ENCODE peak calls at places on chromosome 20, in nine cellular contexts. V is endodermal cell; Z is hepatocyte; X is CD4-positive, alpha-beta memory T cell; L is H9; Q is adrenal gland; A is PC-9; M is SJSA1; K is aorta. B is an unnamed sample. For H3K9me3, H3K27me3 and H3K4me1, the result is how much of the 10 kb centered on the place peaks cover.

GRCh38 chr20:18276821-18277220 is 11.5 kb upstream of the ZNF133 start:
- DNase-seq in Q (peak), K (no peak), X (peak), M (peak), Z (peak), L (peak), A (peak), V (peak), B (peak)

GRCh38 chr20:9051508-9051907 is 17.4 kb upstream of the PLCB4 start:
- DNase-seq in K (no peak), A (peak), L (no peak), V (no peak), M (peak), Q (no peak), X (no peak), Z (peak), B (no peak)

GRCh38 chr20:53763707-53764415 is 170.2 kb upstream of the ZNF217 start:
- DNase-seq in Q (no peak), A (no peak), V (peak), M (peak), K (no peak), L (peak), X (no peak), Z (peak), B (no peak)

GRCh38 chr20:48822879-48823385 is 4.9 kb downstream of the PREX1 start:
- DNase-seq in A (no peak), X (peak), K (peak), Z (no peak), L (no peak), Q (no peak), M (no peak), V (no peak), B (no peak)

GRCh38 chr20:56780266-56780665 is 151.2 kb downstream of the TFAP2C start:
- DNase-seq in K (no peak), M (no peak), X (no peak), L (no peak), Q (no peak), A (no peak), V (no peak), Z (no peak), B (no peak)

GRCh38 chr20:57198359-57199072 is 67.9 kb downstream of the BMP7 start:
- DNase-seq in M (peak), V (no peak), Q (no peak), Z (no peak), A (no peak), X (no peak), K (no peak), L (no peak), B (no peak)

GRCh38 chr20:19737025-19737424 is 21.0 kb upstream of the RIN2 start:
- DNase-seq in K (no peak), V (no peak), M (no peak), Q (no peak), X (no peak), Z (peak), L (no peak), A (peak), B (no peak)

GRCh38 chr20:24651171-24651972 is 181.9 kb downstream of the SYNDIG1 start:
- DNase-seq in L (no peak), A (peak), V (no peak), X (no peak), Q (no peak), K (no peak), M (peak), Z (no peak), B (no peak)

GRCh38 chr20:25439328-25439727 is 31.9 kb downstream of the GINS1 start:
- DNase-seq in A (no peak), M (no peak), L (no peak), X (no peak), Z (no peak), V (no peak), K (no peak), Q (no peak), B (no peak)

GRCh38 chr20:37992802-37993538 is 40.3 kb downstream of the TTI1 start:
- DNase-seq in K (no peak), M (no peak), Z (peak), A (peak), Q (no peak), L (no peak), V (no peak), X (peak), B (no peak)

GRCh38 chr20:38125157-38126056 is 39.7 kb downstream of the TGM2 start:
- DNase-seq in A (peak), L (no peak), V (peak), M (peak), Q (peak), K (peak), Z (no peak), X (no peak), B (no peak)

GRCh38 chr20:57482148-57482547 is 42.8 kb downstream of the CTCFL start:
- DNase-seq in A (no peak), L (no peak), V (peak), Q (no peak), X (no peak), Z (no peak), M (no peak), K (no peak), B (no peak)

GRCh38 chr20:8050117-8050837 is 30.7 kb upstream of the TMX4 start:
- DNase-seq in M (no peak), X (no peak), Z (no peak), Q (no peak), A (no peak), K (no peak), L (no peak), V (no peak), B (no peak)

GRCh38 chr20:47358672-47359532 is 2.4 kb upstream of the ZMYND8 start:
- DNase-seq in K (no peak), M (peak), V (peak), L (peak), X (no peak), Q (peak), A (peak), Z (peak), B (no peak)

GRCh38 chr20:47499053-47499452 is 2.6 kb upstream of the NCOA3 start:
- DNase-seq in X (no peak), A (no peak), L (no peak), Z (no peak), K (peak), M (no peak), Q (no peak), V (no peak), B (no peak)

GRCh38 chr20:25398363-25399037 is 7.9 kb upstream of the ABHD12 start:
- DNase-seq in Q (no peak), L (no peak), M (no peak), V (no peak), A (no peak), X (no peak), Z (no peak), K (no peak), B (no peak)

GRCh38 chr20:13554706-13555105 is 84.0 kb downstream of the TASP1 start:
- DNase-seq in K (no peak), L (no peak), X (no peak), A (no peak), M (no peak), V (no peak), Z (no peak), Q (no peak), B (no peak)

GRCh38 chr20:41003143-41003932 is 25.3 kb upstream of the TOP1 start:
- DNase-seq in K (no peak), V (peak), L (peak), Z (peak), Q (peak), X (peak), M (peak), A (peak), B (peak)

GRCh38 chr20:40678286-40678835 is 10.7 kb downstream of the MAFB start:
- DNase-seq in V (no peak), Q (no peak), K (no peak), L (no peak), X (no peak), Z (no peak), M (no peak), A (no peak), B (no peak)

GRCh38 chr20:42857446-42857845 is 332.3 kb downstream of the PTPRT start:
- DNase-seq in X (no peak), Z (no peak), K (no peak), Q (no peak), A (no peak), L (no peak), M (no peak), V (no peak), B (no peak)

GRCh38 chr20:38833857-38834164 is 28.3 kb downstream of the PPP1R16B start:
- DNase-seq in K (no peak), L (no peak), X (peak), M (no peak), Q (no peak), A (no peak), V (no peak), Z (no peak), B (no peak)

GRCh38 chr20:37918035-37918434 is 15.1 kb downstream of the VSTM2L start:
- DNase-seq in V (peak), K (no peak), A (no peak), Q (no peak), L (no peak), Z (no peak), X (no peak), M (no peak), B (no peak)

GRCh38 chr20:6048391-6048790 is 5.5 kb downstream of the LRRN4 start:
- DNase-seq in L (no peak), Q (no peak), M (no peak), Z (no peak), A (no peak), K (no peak), V (no peak), X (no peak), B (no peak)

GRCh38 chr20:44582321-44583025 is at the start of gene PKIG:
- DNase-seq in V (no peak), X (no peak), M (peak), L (no peak), A (no peak), Z (peak), Q (no peak), K (no peak), B (no peak)

GRCh38 chr20:36629719-36630340 is 16.2 kb downstream of the SLA2 start:
- DNase-seq in Q (no peak), X (peak), L (no peak), M (no peak), V (no peak), K (no peak), Z (no peak), A (no peak), B (peak)

GRCh38 chr20:43323592-43323991 is 133.9 kb upstream of the PTPRT start:
- DNase-seq in A (no peak), Z (no peak), M (no peak), K (no peak), X (no peak), V (peak), L (peak), Q (no peak), B (no peak)

GRCh38 chr20:20530428-20531151 is 162.7 kb downstream of the INSM1 start:
- DNase-seq in K (no peak), X (no peak), A (no peak), L (no peak), M (no peak), Q (no peak), Z (no peak), V (no peak), B (no peak)

GRCh38 chr20:57089701-57090144 is 176.7 kb downstream of the BMP7 start:
- DNase-seq in X (peak), Q (peak), M (peak), K (peak), A (peak), V (peak), Z (peak), L (peak), B (peak)

GRCh38 chr20:58099291-58099915 is 129.1 kb downstream of the ANKRD60 start:
- DNase-seq in X (no peak), Q (no peak), L (no peak), Z (no peak), V (no peak), K (no peak), M (no peak), A (no peak), B (no peak)

GRCh38 chr20:25282034-25282781 is 34.3 kb downstream of the PYGB start:
- DNase-seq in X (no peak), V (no peak), L (no peak), A (no peak), Z (no peak), K (peak), M (peak), Q (peak), B (no peak)

GRCh38 chr20:56974499-56975250 is 291.8 kb downstream of the BMP7 start:
- DNase-seq in L (peak), V (peak), A (peak), X (no peak), M (peak), K (no peak), Z (peak), Q (no peak), B (no peak)

GRCh38 chr20:48236485-48237055 is 451.3 kb upstream of the SULF2 start:
- DNase-seq in M (no peak), Z (peak), Q (no peak), X (no peak), K (peak), L (no peak), A (no peak), V (peak), B (no peak)

GRCh38 chr20:48818481-48818987 is 9.3 kb downstream of the PREX1 start:
- DNase-seq in X (peak), K (peak), M (no peak), L (no peak), Z (no peak), V (no peak), Q (no peak), A (no peak), B (peak)

GRCh38 chr20:6599876-6600275 is 167.6 kb upstream of the BMP2 start:
- DNase-seq in L (no peak), Q (no peak), V (no peak), Z (no peak), M (no peak), K (no peak), A (no peak), X (no peak), B (no peak)

GRCh38 chr20:62105592-62105991 is 16.7 kb upstream of the LSM14B start:
- DNase-seq in A (no peak), M (no peak), Z (no peak), X (no peak), V (no peak), Q (no peak), K (no peak), L (no peak), B (no peak)

GRCh38 chr20:62104234-62104789 is 18.0 kb upstream of the LSM14B start:
- DNase-seq in A (no peak), L (no peak), X (no peak), M (no peak), Q (no peak), K (no peak), Z (no peak), V (no peak), B (no peak)

GRCh38 chr20:62101078-62101477 is 21.2 kb upstream of the LSM14B start:
- DNase-seq in X (no peak), M (no peak), K (no peak), Z (no peak), A (no peak), Q (no peak), V (no peak), L (no peak), B (no peak)

GRCh38 chr20:62103508-62104233 is 18.6 kb upstream of the LSM14B start:
- DNase-seq in V (peak), A (no peak), X (no peak), Z (no peak), L (no peak), Q (no peak), K (no peak), M (no peak), B (no peak)

DNA sequence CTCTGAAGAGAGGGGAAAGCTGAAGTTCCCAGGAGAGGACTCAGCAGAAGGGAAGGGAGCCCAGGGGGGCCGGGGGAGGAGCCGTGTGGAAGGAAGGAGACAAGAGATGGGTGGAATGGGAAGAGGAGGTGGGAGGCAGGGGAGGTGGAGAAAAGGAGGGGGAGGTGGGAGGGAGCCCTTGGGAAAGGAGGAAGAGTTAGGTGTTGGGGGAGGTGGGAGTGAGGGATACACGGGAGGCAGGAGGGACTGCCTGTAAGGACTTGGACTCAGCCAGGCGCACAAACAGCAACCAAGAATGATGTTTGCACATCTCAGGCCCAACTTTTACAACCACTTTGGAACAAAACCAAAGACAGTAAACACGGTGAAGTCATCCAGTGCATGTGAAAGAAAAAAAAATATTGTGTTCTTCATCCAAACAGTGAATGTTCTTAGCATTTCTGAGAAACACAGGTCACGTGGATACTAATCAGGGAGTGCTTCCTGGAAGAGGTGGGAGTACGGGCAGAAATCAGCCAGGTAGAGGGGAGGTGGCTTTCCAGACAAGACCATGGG is 17.4 kb upstream of the LSM14B start:
- DNase-seq in Q (no peak), A (no peak), V (no peak), L (no peak), M (no peak), K (no peak), Z (peak), X (no peak), B (no peak)
- H3K9me3 ChIP-seq in Q (under half), A (half or more), V (under half), L (under half), M (under half), K (under half), Z (under half), X (under half), B (under half)

GRCh38 chr20:61856626-61857413 is 208.9 kb downstream of the TAF4 start:
- DNase-seq in A (no peak), L (no peak), K (no peak), V (no peak), X (no peak), Q (no peak), M (no peak), Z (no peak), B (no peak)

GRCh38 chr20:61859712-61860111 is 206.0 kb downstream of the TAF4 start:
- DNase-seq in Q (no peak), A (no peak), V (no peak), X (no peak), Z (no peak), K (no peak), M (no peak), L (no peak), B (no peak)

GRCh38 chr20:61857884-61858283 is 207.8 kb downstream of the TAF4 start:
- DNase-seq in M (no peak), V (no peak), A (no peak), Q (no peak), K (no peak), Z (no peak), L (no peak), X (no peak), B (no peak)

GRCh38 chr20:61860588-61860987 is 205.1 kb downstream of the TAF4 start:
- DNase-seq in L (no peak), V (no peak), Q (no peak), X (no peak), A (no peak), K (no peak), M (no peak), Z (no peak), B (no peak)

GRCh38 chr20:61857414-61857775 is 208.3 kb downstream of the TAF4 start:
- DNase-seq in Z (no peak), X (no peak), Q (no peak), V (no peak), K (no peak), L (no peak), A (no peak), M (no peak), B (no peak)
- H3K27me3 ChIP-seq in Z (under half), X (under half), Q (under half), V (under half), K (under half), L (under half), A (half or more), M (under half), B (under half)

DNA sequence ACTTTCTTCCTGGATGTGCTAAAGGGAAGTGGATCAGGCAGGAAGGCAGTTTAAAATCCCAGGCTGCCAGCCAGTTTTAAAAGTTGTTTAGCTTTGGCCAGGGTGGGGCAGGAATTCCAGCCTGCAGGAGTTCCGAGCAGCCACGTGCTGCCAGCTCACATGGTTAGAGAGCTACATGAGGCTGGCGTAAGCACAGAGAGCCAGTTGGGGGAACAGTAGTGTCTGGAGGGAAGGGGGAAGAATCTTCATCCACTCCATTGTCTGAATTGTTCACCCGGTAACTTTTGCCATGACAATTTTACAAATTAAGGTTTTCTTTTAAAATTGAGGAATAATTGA is 12.0 kb downstream of the CDC25B start:
- DNase-seq in L (no peak), V (no peak), Z (peak), X (no peak), M (peak), A (peak), K (peak), Q (peak), B (no peak)
- H3K4me1 ChIP-seq in L (under half), V (under half), Z (under half), X (half or more), M (half or more), A (half or more), K (under half), Q (under half), B (under half)

GRCh38 chr20:4325548-4326187 is 310.3 kb upstream of the RNF24 start:
- DNase-seq in X (no peak), A (no peak), V (no peak), Q (no peak), Z (no peak), K (no peak), L (no peak), M (peak), B (no peak)

GRCh38 chr20:4326194-4327065 is 311.1 kb upstream of the RNF24 start:
- DNase-seq in M (peak), X (no peak), Q (no peak), L (no peak), K (no peak), V (no peak), Z (peak), A (no peak), B (no peak)

GRCh38 chr20:4328541-4328940 is 313.2 kb upstream of the RNF24 start:
- DNase-seq in Z (no peak), M (no peak), K (no peak), V (no peak), L (no peak), Q (no peak), A (no peak), X (no peak), B (no peak)

GRCh38 chr20:4329232-4329631 is 313.9 kb upstream of the RNF24 start:
- DNase-seq in Z (no peak), A (no peak), V (no peak), M (no peak), X (no peak), K (no peak), Q (no peak), L (no peak), B (no peak)

DNA sequence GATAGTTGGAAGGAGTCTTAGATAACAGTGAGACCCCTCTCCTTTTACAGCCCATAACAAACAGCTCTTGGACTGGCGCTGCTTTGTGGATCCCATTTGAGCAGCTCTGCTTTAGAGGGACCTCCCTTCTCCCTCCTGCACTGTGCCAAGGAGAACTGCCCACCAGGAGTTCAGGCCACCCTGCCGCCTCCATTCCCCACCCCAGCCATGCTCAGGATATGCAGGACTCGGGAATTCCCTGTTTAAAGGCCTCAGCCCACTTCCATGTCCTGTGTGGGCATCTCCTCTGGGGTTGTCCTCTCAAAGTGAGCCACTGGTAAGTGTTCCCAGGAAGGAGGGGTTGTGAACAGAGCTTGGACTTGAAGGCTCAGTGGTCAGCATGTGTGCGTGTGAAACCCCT is 312.6 kb upstream of the RNF24 start:
- DNase-seq in Q (no peak), M (no peak), Z (no peak), L (no peak), K (no peak), X (no peak), A (no peak), V (no peak), B (no peak)
- H3K9me3 ChIP-seq in Q (under half), M (under half), Z (under half), L (under half), K (under half), X (under half), A (under half), V (under half), B (under half)

GRCh38 chr20:46037036-46037435 is 8.0 kb downstream of the SLC12A5 start:
- DNase-seq in L (no peak), K (no peak), Q (no peak), V (no peak), A (no peak), Z (no peak), X (no peak), M (no peak), B (no peak)
- H3K27me3 ChIP-seq in L (under half), K (under half), Q (under half), V (half or more), A (half or more), Z (under half), X (under half), M (under half), B (under half)

DNA sequence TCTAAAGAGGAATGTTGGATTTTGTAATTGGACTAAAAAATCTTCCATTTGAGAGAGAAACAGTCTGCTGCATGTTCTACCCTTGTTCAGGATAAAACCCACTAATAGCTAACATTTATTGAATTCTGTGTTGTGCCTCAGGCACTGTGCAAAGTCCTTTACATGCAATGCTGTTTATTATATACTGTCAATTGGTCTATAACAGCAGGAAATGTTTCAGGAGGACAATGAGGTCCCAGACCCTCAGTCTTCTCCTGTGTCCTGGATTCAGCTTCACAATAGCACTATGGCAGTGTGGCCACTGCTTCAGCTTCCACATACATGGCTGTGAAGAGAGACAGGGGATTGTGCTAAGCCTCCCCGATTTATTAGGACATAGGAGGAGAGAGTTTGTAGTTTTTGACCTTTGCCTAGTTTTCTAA is 11.0 kb downstream of the PTPN1 start:
- DNase-seq in L (no peak), V (no peak), X (no peak), Q (no peak), Z (no peak), K (no peak), A (no peak), M (no peak), B (no peak)
- H3K4me1 ChIP-seq in L (under half), V (under half), X (half or more), Q (under half), Z (under half), K (under half), A (under half), M (half or more), B (half or more)